ENCODE peak calls at places on chromosomes 12 and 14, in eight cellular contexts. V is non-pigmented ciliary epithelial cell, Q is NCI-H345, K is KBM-7, H is HAP-1, J is HEK293T, O is tibial nerve, R is cardiac fibroblast. B is an unnamed sample.

GRCh38 chr14:51289169-51289568 is 49.1 kb downstream of the TMX1 start:
- DNase-seq in O (no peak), Q (no peak), K (no peak), R (no peak), V (no peak), H (no peak), J (no peak), B (no peak)

GRCh38 chr12:50411051-50411660 is 10.5 kb downstream of the LARP4 start:
- DNase-seq in Q (no peak), J (no peak), V (no peak), O (no peak), R (peak; percentile 53), H (no peak), K (no peak), B (no peak)

GRCh38 chr12:23950011-23950774 is 723 bp upstream of the SOX5 start:
- DNase-seq in V (no peak), K (no peak), O (no peak), Q (peak; percentile 54), R (peak; percentile 32), H (peak; percentile 50), J (peak; percentile 17), B (no peak)

GRCh38 chr12:94941440-94941862 is 62.0 kb downstream of the NDUFA12 start:
- DNase-seq in H (peak; percentile 23), Q (peak; percentile 58), O (peak; percentile 35), V (peak; percentile 60), K (no peak), J (no peak), R (peak; percentile 98), B (no peak)

GRCh38 chr14:89474464-89474863 is 57.4 kb upstream of the FOXN3 start:
- DNase-seq in J (no peak), R (no peak), Q (no peak), V (no peak), H (no peak), K (no peak), O (no peak), B (no peak)

GRCh38 chr14:60658909-60659585 is 9.8 kb upstream of the SIX1 start:
- DNase-seq in K (no peak), H (peak; percentile 53), R (peak; percentile 41), J (peak; percentile 51), Q (no peak), O (no peak), V (no peak), B (peak; percentile 61)

GRCh38 chr14:65079788-65080187 is 22.5 kb downstream of the MAX start:
- DNase-seq in R (no peak), H (no peak), J (no peak), V (no peak), Q (no peak), K (no peak), O (no peak), B (no peak)

GRCh38 chr14:31124197-31124596 is 83.4 kb downstream of the HECTD1 start:
- DNase-seq in R (no peak), Q (no peak), H (no peak), O (no peak), J (no peak), V (no peak), K (no peak), B (no peak)

GRCh38 chr12:132529899-132530298 is 39.9 kb downstream of the FBRSL1 start:
- DNase-seq in Q (no peak), O (no peak), J (no peak), K (no peak), H (no peak), R (no peak), V (no peak), B (no peak)

GRCh38 chr14:100440207-100440631 is 117.1 kb downstream of the SLC25A47 start:
- DNase-seq in V (no peak), R (peak; percentile 65), O (peak; percentile 36), J (peak; percentile 68), K (peak; percentile 28), Q (peak; percentile 82), H (peak; percentile 69), B (peak; percentile 75)

GRCh38 chr12:27771470-27772327 is 8.3 kb upstream of the KLHL42 start:
- DNase-seq in J (no peak), Q (no peak), V (no peak), O (no peak), H (no peak), R (no peak), K (no peak), B (no peak)

GRCh38 chr14:23562822-23563472 is 4.6 kb downstream of the AP1G2 start:
- DNase-seq in O (no peak), R (peak; percentile 79), H (peak; percentile 81), J (peak; percentile 69), V (no peak), Q (peak; percentile 51), K (peak; percentile 70), B (peak; percentile 75)

GRCh38 chr12:104863549-104863948 is 94.5 kb downstream of the SLC41A2 start:
- DNase-seq in Q (no peak), V (no peak), K (no peak), R (peak; percentile 66), J (no peak), O (no peak), H (no peak), B (no peak)

GRCh38 chr14:53875337-53875897 is 81.2 kb downstream of the BMP4 start:
- DNase-seq in J (no peak), V (no peak), Q (no peak), H (no peak), R (no peak), O (no peak), K (no peak), B (no peak)

GRCh38 chr12:82708507-82708906 is 21.8 kb downstream of the TMTC2 start:
- DNase-seq in H (no peak), R (no peak), J (no peak), V (no peak), K (no peak), O (no peak), Q (no peak), B (no peak)

GRCh38 chr14:106518054-106518943 is 991.9 kb downstream of the TMEM121 start:
- DNase-seq in H (peak; percentile 18), O (no peak), V (no peak), Q (peak; percentile 28), R (no peak), K (peak; percentile 77), J (no peak), B (no peak)

GRCh38 chr12:131279281-131279921 is 325.7 kb downstream of the ADGRD1 start:
- DNase-seq in J (no peak), R (no peak), V (no peak), O (no peak), Q (no peak), K (no peak), H (no peak), B (no peak)

GRCh38 chr12:22287776-22288621 is 46.5 kb downstream of the ST8SIA1 start:
- DNase-seq in V (no peak), R (peak; percentile 76), K (peak; percentile 43), J (peak; percentile 6), O (no peak), Q (peak; percentile 27), H (no peak), B (no peak)

GRCh38 chr12:90829044-90829443 is 125.9 kb downstream of the CCER1 start:
- DNase-seq in K (no peak), V (no peak), H (no peak), J (no peak), O (no peak), Q (peak; percentile 27), R (no peak), B (peak; percentile 2)

GRCh38 chr12:6952860-6953416 is 1.8 kb downstream of the PTPN6 start:
- DNase-seq in H (no peak), Q (no peak), O (no peak), V (no peak), R (no peak), J (no peak), K (no peak), B (no peak)

GRCh38 chr14:23638414-23639047 is 2.4 kb downstream of the DHRS2 start:
- DNase-seq in R (no peak), J (no peak), V (no peak), K (no peak), H (no peak), O (no peak), Q (no peak), B (no peak)

GRCh38 chr14:61644834-61645233 is 50.5 kb upstream of the HIF1A start:
- DNase-seq in J (peak; percentile 39), O (no peak), Q (peak; percentile 47), R (no peak), V (no peak), H (no peak), K (no peak), B (no peak)

GRCh38 chr14:94109915-94110250 is 653 bp upstream of the IFI27 start:
- DNase-seq in H (no peak), Q (no peak), R (no peak), O (no peak), K (no peak), V (no peak), J (no peak), B (no peak)

GRCh38 chr12:127165567-127166392 is 1101.2 kb upstream of the TMEM132C start:
- DNase-seq in K (peak; percentile 82), V (peak; percentile 37), R (peak; percentile 84), H (peak; percentile 76), J (peak; percentile 87), O (peak; percentile 56), Q (peak; percentile 11), B (peak; percentile 70)

GRCh38 chr14:24921903-24922302 is 128.0 kb downstream of the STXBP6 start:
- DNase-seq in H (no peak), J (no peak), Q (no peak), K (no peak), R (peak; percentile 53), O (no peak), V (no peak), B (no peak)

GRCh38 chr14:105857816-105858675 is 331.7 kb downstream of the TMEM121 start:
- DNase-seq in Q (no peak), K (peak; percentile 21), R (no peak), V (no peak), O (no peak), J (no peak), H (peak; percentile 7), B (no peak)

GRCh38 chr12:20969766-20970165 is 159.3 kb downstream of the SLCO1B3 start:
- DNase-seq in J (no peak), V (no peak), Q (no peak), R (no peak), K (no peak), H (no peak), O (no peak), B (no peak)

GRCh38 chr14:90726656-90727055 is 89.6 kb downstream of the TTC7B start:
- DNase-seq in K (no peak), R (peak; percentile 58), V (peak; percentile 32), H (no peak), Q (no peak), J (no peak), O (peak; percentile 54), B (peak; percentile 5)

GRCh38 chr12:116164263-116164817 is 113.2 kb downstream of the MED13L start:
- DNase-seq in O (no peak), J (no peak), V (no peak), K (peak; percentile 38), R (no peak), H (no peak), Q (no peak), B (no peak)

GRCh38 chr14:74535756-74536325 is 42.3 kb downstream of the ISCA2 start:
- DNase-seq in V (no peak), K (no peak), Q (no peak), J (no peak), H (no peak), O (no peak), R (no peak), B (no peak)

GRCh38 chr12:98180603-98181002 is 334.8 kb upstream of the TMPO start:
- DNase-seq in K (no peak), O (no peak), V (no peak), H (no peak), Q (no peak), R (no peak), J (no peak), B (no peak)

GRCh38 chr12:106342397-106343212 is 14.9 kb upstream of the POLR3B start:
- DNase-seq in R (peak; percentile 81), Q (peak; percentile 8), K (no peak), H (peak; percentile 52), J (no peak), V (peak; percentile 27), O (peak; percentile 50), B (no peak)

GRCh38 chr12:114954626-114955025 is 270.7 kb upstream of the TBX3 start:
- DNase-seq in R (no peak), H (no peak), O (no peak), V (no peak), J (no peak), Q (no peak), K (no peak), B (no peak)

GRCh38 chr14:58353516-58354299 is 42.0 kb upstream of the TOMM20L start:
- DNase-seq in Q (no peak), H (no peak), K (no peak), R (no peak), J (no peak), O (no peak), V (no peak), B (no peak)